ENCODE peak calls at places on chromosomes 7 and 10, in six cellular contexts. One of them, this sample, is unnamed.

GRCh38 chr10:84138478-84139125 is 707 bp upstream of the GHITM start:
- DNase-seq in stimulated activated CD4-positive, alpha-beta T cell treated with anti-CD3 and anti-CD28 coated beads, TNF-alpha, amount 100 ng/mL, for 48 hours: peak; percentile 46
- DNase-seq in ACHN: no peak
- DNase-seq in GM06990: no peak
- DNase-seq in retina: no peak
- DNase-seq in NCI-H460: peak; percentile 59
- DNase-seq in this sample: no peak

GRCh38 chr10:96651998-96652431 is 65.2 kb upstream of the TM9SF3 start:
- DNase-seq in stimulated activated CD4-positive, alpha-beta T cell treated with anti-CD3 and anti-CD28 coated beads, TNF-alpha, amount 100 ng/mL, for 48 hours: no peak
- DNase-seq in ACHN: no peak
- DNase-seq in GM06990: peak; percentile 60
- DNase-seq in retina: no peak
- DNase-seq in NCI-H460: no peak
- DNase-seq in this sample: no peak

GRCh38 chr10:43978091-43978490 is 329.4 kb upstream of the ZNF32 start:
- DNase-seq in stimulated activated CD4-positive, alpha-beta T cell treated with anti-CD3 and anti-CD28 coated beads, TNF-alpha, amount 100 ng/mL, for 48 hours: no peak
- DNase-seq in ACHN: no peak
- DNase-seq in GM06990: no peak
- DNase-seq in retina: no peak
- DNase-seq in NCI-H460: no peak
- DNase-seq in this sample: no peak

GRCh38 chr7:45238806-45239205 is 81.2 kb downstream of the RAMP3 start:
- DNase-seq in stimulated activated CD4-positive, alpha-beta T cell treated with anti-CD3 and anti-CD28 coated beads, TNF-alpha, amount 100 ng/mL, for 48 hours: no peak
- DNase-seq in ACHN: no peak
- DNase-seq in GM06990: no peak
- DNase-seq in retina: no peak
- DNase-seq in NCI-H460: no peak
- DNase-seq in this sample: no peak

GRCh38 chr10:23918090-23918704 is 290.7 kb upstream of the KIAA1217 start:
- DNase-seq in stimulated activated CD4-positive, alpha-beta T cell treated with anti-CD3 and anti-CD28 coated beads, TNF-alpha, amount 100 ng/mL, for 48 hours: no peak
- DNase-seq in ACHN: no peak
- DNase-seq in GM06990: no peak
- DNase-seq in retina: no peak
- DNase-seq in NCI-H460: no peak
- DNase-seq in this sample: no peak

GRCh38 chr7:22295402-22296264 is 61.3 kb downstream of the RAPGEF5 start:
- DNase-seq in stimulated activated CD4-positive, alpha-beta T cell treated with anti-CD3 and anti-CD28 coated beads, TNF-alpha, amount 100 ng/mL, for 48 hours: no peak
- DNase-seq in ACHN: no peak
- DNase-seq in GM06990: no peak
- DNase-seq in retina: peak; percentile 15
- DNase-seq in NCI-H460: no peak
- DNase-seq in this sample: no peak

GRCh38 chr10:124430077-124430476 is 11.4 kb upstream of the OAT start:
- DNase-seq in stimulated activated CD4-positive, alpha-beta T cell treated with anti-CD3 and anti-CD28 coated beads, TNF-alpha, amount 100 ng/mL, for 48 hours: no peak
- DNase-seq in ACHN: no peak
- DNase-seq in GM06990: no peak
- DNase-seq in retina: no peak
- DNase-seq in NCI-H460: no peak
- DNase-seq in this sample: no peak

GRCh38 chr10:95246582-95247051 is 44.2 kb downstream of the PDLIM1 start:
- DNase-seq in stimulated activated CD4-positive, alpha-beta T cell treated with anti-CD3 and anti-CD28 coated beads, TNF-alpha, amount 100 ng/mL, for 48 hours: peak; percentile 48
- DNase-seq in ACHN: peak; percentile 80
- DNase-seq in GM06990: peak; percentile 33
- DNase-seq in retina: peak; percentile 75
- DNase-seq in NCI-H460: peak; percentile 67
- DNase-seq in this sample: peak; percentile 33

GRCh38 chr10:84957427-84957826 is 629.0 kb downstream of the CCSER2 start:
- DNase-seq in stimulated activated CD4-positive, alpha-beta T cell treated with anti-CD3 and anti-CD28 coated beads, TNF-alpha, amount 100 ng/mL, for 48 hours: no peak
- DNase-seq in ACHN: no peak
- DNase-seq in GM06990: no peak
- DNase-seq in retina: no peak
- DNase-seq in NCI-H460: no peak
- DNase-seq in this sample: no peak

GRCh38 chr10:89516149-89516832 is 19.1 kb downstream of the SLC16A12 start:
- DNase-seq in stimulated activated CD4-positive, alpha-beta T cell treated with anti-CD3 and anti-CD28 coated beads, TNF-alpha, amount 100 ng/mL, for 48 hours: no peak
- DNase-seq in ACHN: peak; percentile 88
- DNase-seq in GM06990: no peak
- DNase-seq in retina: no peak
- DNase-seq in NCI-H460: peak; percentile 42
- DNase-seq in this sample: no peak

GRCh38 chr10:72177454-72177853 is 38.4 kb upstream of the ANAPC16 start:
- DNase-seq in stimulated activated CD4-positive, alpha-beta T cell treated with anti-CD3 and anti-CD28 coated beads, TNF-alpha, amount 100 ng/mL, for 48 hours: no peak
- DNase-seq in ACHN: no peak
- DNase-seq in GM06990: no peak
- DNase-seq in retina: no peak
- DNase-seq in NCI-H460: no peak
- DNase-seq in this sample: no peak

GRCh38 chr7:15560968-15561367 is 847 bp downstream of the AGMO start:
- DNase-seq in stimulated activated CD4-positive, alpha-beta T cell treated with anti-CD3 and anti-CD28 coated beads, TNF-alpha, amount 100 ng/mL, for 48 hours: no peak
- DNase-seq in ACHN: no peak
- DNase-seq in GM06990: no peak
- DNase-seq in retina: no peak
- DNase-seq in NCI-H460: no peak
- DNase-seq in this sample: no peak

GRCh38 chr7:42238709-42239395 is 1.8 kb upstream of the GLI3 start:
- DNase-seq in stimulated activated CD4-positive, alpha-beta T cell treated with anti-CD3 and anti-CD28 coated beads, TNF-alpha, amount 100 ng/mL, for 48 hours: no peak
- DNase-seq in ACHN: peak; percentile 72
- DNase-seq in GM06990: no peak
- DNase-seq in retina: no peak
- DNase-seq in NCI-H460: no peak
- DNase-seq in this sample: no peak

GRCh38 chr10:6511347-6511746 is 68.7 kb downstream of the PRKCQ start:
- DNase-seq in stimulated activated CD4-positive, alpha-beta T cell treated with anti-CD3 and anti-CD28 coated beads, TNF-alpha, amount 100 ng/mL, for 48 hours: no peak
- DNase-seq in ACHN: no peak
- DNase-seq in GM06990: no peak
- DNase-seq in retina: no peak
- DNase-seq in NCI-H460: no peak
- DNase-seq in this sample: no peak

GRCh38 chr10:99484626-99485581 is 47.8 kb upstream of the NKX2-3 start:
- DNase-seq in stimulated activated CD4-positive, alpha-beta T cell treated with anti-CD3 and anti-CD28 coated beads, TNF-alpha, amount 100 ng/mL, for 48 hours: no peak
- DNase-seq in ACHN: peak; percentile 16
- DNase-seq in GM06990: no peak
- DNase-seq in retina: no peak
- DNase-seq in NCI-H460: peak; percentile 9
- DNase-seq in this sample: no peak

GRCh38 chr10:86004310-86004709 is 362.3 kb downstream of the GRID1 start:
- DNase-seq in stimulated activated CD4-positive, alpha-beta T cell treated with anti-CD3 and anti-CD28 coated beads, TNF-alpha, amount 100 ng/mL, for 48 hours: no peak
- DNase-seq in ACHN: no peak
- DNase-seq in GM06990: no peak
- DNase-seq in retina: no peak
- DNase-seq in NCI-H460: no peak
- DNase-seq in this sample: no peak

GRCh38 chr10:50286517-50286916 is 35.2 kb upstream of the ASAH2 start:
- DNase-seq in stimulated activated CD4-positive, alpha-beta T cell treated with anti-CD3 and anti-CD28 coated beads, TNF-alpha, amount 100 ng/mL, for 48 hours: no peak
- DNase-seq in ACHN: no peak
- DNase-seq in GM06990: no peak
- DNase-seq in retina: no peak
- DNase-seq in NCI-H460: no peak
- DNase-seq in this sample: no peak

GRCh38 chr7:148800677-148801076 is 83.4 kb downstream of the EZH2 start:
- DNase-seq in stimulated activated CD4-positive, alpha-beta T cell treated with anti-CD3 and anti-CD28 coated beads, TNF-alpha, amount 100 ng/mL, for 48 hours: no peak
- DNase-seq in ACHN: no peak
- DNase-seq in GM06990: no peak
- DNase-seq in retina: no peak
- DNase-seq in NCI-H460: no peak
- DNase-seq in this sample: no peak

GRCh38 chr10:92839191-92840085 is 8.9 kb upstream of the EXOC6 start:
- DNase-seq in stimulated activated CD4-positive, alpha-beta T cell treated with anti-CD3 and anti-CD28 coated beads, TNF-alpha, amount 100 ng/mL, for 48 hours: peak; percentile 48
- DNase-seq in ACHN: peak; percentile 14
- DNase-seq in GM06990: no peak
- DNase-seq in retina: no peak
- DNase-seq in NCI-H460: peak; percentile 27
- DNase-seq in this sample: no peak

GRCh38 chr7:42143605-42144252 is 93.3 kb downstream of the GLI3 start:
- DNase-seq in stimulated activated CD4-positive, alpha-beta T cell treated with anti-CD3 and anti-CD28 coated beads, TNF-alpha, amount 100 ng/mL, for 48 hours: no peak
- DNase-seq in ACHN: no peak
- DNase-seq in GM06990: no peak
- DNase-seq in retina: no peak
- DNase-seq in NCI-H460: no peak
- DNase-seq in this sample: no peak

GRCh38 chr10:71634531-71635164 is 84.9 kb downstream of the C10orf105 start:
- DNase-seq in stimulated activated CD4-positive, alpha-beta T cell treated with anti-CD3 and anti-CD28 coated beads, TNF-alpha, amount 100 ng/mL, for 48 hours: no peak
- DNase-seq in ACHN: no peak
- DNase-seq in GM06990: no peak
- DNase-seq in retina: no peak
- DNase-seq in NCI-H460: no peak
- DNase-seq in this sample: no peak

GRCh38 chr7:2948794-2949193 is 94.9 kb downstream of the CARD11 start:
- DNase-seq in stimulated activated CD4-positive, alpha-beta T cell treated with anti-CD3 and anti-CD28 coated beads, TNF-alpha, amount 100 ng/mL, for 48 hours: no peak
- DNase-seq in ACHN: no peak
- DNase-seq in GM06990: no peak
- DNase-seq in retina: no peak
- DNase-seq in NCI-H460: no peak
- DNase-seq in this sample: no peak

GRCh38 chr10:18651324-18652007 is at the start of gene NSUN6:
- DNase-seq in stimulated activated CD4-positive, alpha-beta T cell treated with anti-CD3 and anti-CD28 coated beads, TNF-alpha, amount 100 ng/mL, for 48 hours: peak; percentile 85
- DNase-seq in ACHN: peak; percentile 82
- DNase-seq in GM06990: peak; percentile 91
- DNase-seq in retina: peak; percentile 97
- DNase-seq in NCI-H460: peak; percentile 60
- DNase-seq in this sample: peak; percentile 71

GRCh38 chr7:50640256-50640655 is 75.1 kb upstream of the DDC start:
- DNase-seq in stimulated activated CD4-positive, alpha-beta T cell treated with anti-CD3 and anti-CD28 coated beads, TNF-alpha, amount 100 ng/mL, for 48 hours: no peak
- DNase-seq in ACHN: no peak
- DNase-seq in GM06990: no peak
- DNase-seq in retina: no peak
- DNase-seq in NCI-H460: no peak
- DNase-seq in this sample: no peak

GRCh38 chr7:18357691-18358090 is 137.9 kb upstream of the HDAC9 start:
- DNase-seq in stimulated activated CD4-positive, alpha-beta T cell treated with anti-CD3 and anti-CD28 coated beads, TNF-alpha, amount 100 ng/mL, for 48 hours: no peak
- DNase-seq in ACHN: peak; percentile 52
- DNase-seq in GM06990: no peak
- DNase-seq in retina: no peak
- DNase-seq in NCI-H460: no peak
- DNase-seq in this sample: no peak

GRCh38 chr10:33040436-33040835 is 82.4 kb upstream of the ITGB1 start:
- DNase-seq in stimulated activated CD4-positive, alpha-beta T cell treated with anti-CD3 and anti-CD28 coated beads, TNF-alpha, amount 100 ng/mL, for 48 hours: no peak
- DNase-seq in ACHN: no peak
- DNase-seq in GM06990: no peak
- DNase-seq in retina: no peak
- DNase-seq in NCI-H460: no peak
- DNase-seq in this sample: no peak